ENCODE peak calls at places on chromosomes 11 and 22, in ten cellular contexts. I is endothelial cell; T is activated CD4-positive, CD25-positive, alpha-beta regulatory T cell treated with anti-CD3 and anti-CD28 coated beads, Interleukin-2, amount 50 U/mL, for 72 hours; B is heart left ventricle; Z is left colon; G is activated CD8-positive, alpha-beta memory T cell treated with anti-CD3 and anti-CD28 coated beads, Interleukin-2, amount 50 U/mL, for 48 hours; X is EH; C is ELF-1; S is activated CD4-positive, alpha-beta T cell treated with anti-CD3 and anti-CD28 coated beads, Interleukin-2, amount 50 U/mL, for 24 hours; P is HCT116. R is an unnamed sample.

GRCh38 chr11:83054001-83054400 is 17.7 kb downstream of the RAB30 start:
- DNase-seq in I (no peak), T (no peak), B (no peak), Z (no peak), G (no peak), X (no peak), C (no peak), S (no peak), P (no peak), R (no peak)

GRCh38 chr11:46200537-46201281 is 76.8 kb upstream of the CREB3L1 start:
- DNase-seq in I (no peak), T (no peak), B (no peak), Z (no peak), G (no peak), X (peak), C (no peak), S (no peak), P (no peak), R (no peak)

GRCh38 chr22:22558972-22559603 is at the start of gene PRAME:
- DNase-seq in I (peak), T (peak), B (no peak), Z (peak), G (peak), X (peak), C (peak), S (peak), P (peak), R (peak)

GRCh38 chr11:111526501-111526900 is 11.9 kb downstream of the HOATZ start:
- DNase-seq in I (no peak), T (no peak), B (no peak), Z (no peak), G (no peak), X (peak), C (no peak), S (no peak), P (no peak), R (no peak)

GRCh38 chr11:86459682-86460460 is 85.2 kb downstream of the CCDC81 start:
- DNase-seq in I (no peak), T (no peak), B (peak), Z (no peak), G (no peak), X (peak), C (peak), S (no peak), P (peak), R (peak)

GRCh38 chr11:114340311-114341131 is 44.3 kb downstream of the NNMT start:
- DNase-seq in I (peak), T (no peak), B (peak), Z (peak), G (no peak), X (peak), C (peak), S (no peak), P (peak), R (peak)

GRCh38 chr22:28299760-28300159 is 379.9 kb downstream of the TTC28 start:
- DNase-seq in I (no peak), T (no peak), B (peak), Z (no peak), G (no peak), X (no peak), C (peak), S (no peak), P (no peak), R (peak)

GRCh38 chr22:33803883-33804282 is 116.4 kb downstream of the LARGE1 start:
- DNase-seq in I (no peak), T (no peak), B (no peak), Z (no peak), G (no peak), X (no peak), C (no peak), S (no peak), P (no peak), R (no peak)

GRCh38 chr11:118715245-118715807 is 35.9 kb upstream of the TREH start:
- DNase-seq in I (no peak), T (no peak), B (no peak), Z (no peak), G (no peak), X (no peak), C (peak), S (no peak), P (no peak), R (no peak)

GRCh38 chr11:128862913-128863660 is 4.0 kb downstream of the KCNJ1 start:
- DNase-seq in I (no peak), T (no peak), B (no peak), Z (no peak), G (no peak), X (peak), C (no peak), S (no peak), P (no peak), R (no peak)

GRCh38 chr11:32643526-32643925 is 59.9 kb downstream of the EIF3M start:
- DNase-seq in I (no peak), T (no peak), B (no peak), Z (no peak), G (no peak), X (peak), C (no peak), S (no peak), P (no peak), R (no peak)

GRCh38 chr11:115488945-115489344 is 15.3 kb downstream of the CADM1 start:
- DNase-seq in I (no peak), T (no peak), B (no peak), Z (no peak), G (no peak), X (peak), C (no peak), S (no peak), P (no peak), R (no peak)

GRCh38 chr22:37054600-37055365 is 3.2 kb downstream of the KCTD17 start:
- DNase-seq in I (no peak), T (no peak), B (no peak), Z (peak), G (no peak), X (no peak), C (no peak), S (no peak), P (no peak), R (no peak)

GRCh38 chr11:3849297-3849874 is 6.1 kb upstream of the STIM1 start:
- DNase-seq in I (peak), T (peak), B (no peak), Z (no peak), G (no peak), X (peak), C (no peak), S (no peak), P (no peak), R (no peak)

GRCh38 chr11:120052196-120052775 is 85.6 kb downstream of the TRIM29 start:
- DNase-seq in I (no peak), T (no peak), B (no peak), Z (no peak), G (peak), X (no peak), C (no peak), S (no peak), P (no peak), R (no peak)

GRCh38 chr11:64284962-64285884 is at the start of gene GPR137:
- DNase-seq in I (peak), T (peak), B (peak), Z (peak), G (peak), X (peak), C (peak), S (peak), P (no peak), R (peak)

GRCh38 chr11:77379253-77379652 is 77.8 kb upstream of the GDPD4 start:
- DNase-seq in I (no peak), T (no peak), B (no peak), Z (no peak), G (no peak), X (peak), C (no peak), S (no peak), P (no peak), R (no peak)

GRCh38 chr22:26617251-26618199 is at the start of gene CRYBB1:
- DNase-seq in I (no peak), T (no peak), B (peak), Z (no peak), G (no peak), X (peak), C (no peak), S (no peak), P (no peak), R (no peak)

GRCh38 chr22:21714784-21715183 is 20.8 kb downstream of the YPEL1 start:
- DNase-seq in I (no peak), T (no peak), B (no peak), Z (no peak), G (no peak), X (peak), C (no peak), S (no peak), P (no peak), R (no peak)

GRCh38 chr11:8329961-8330361 is 66.3 kb upstream of the LMO1 start:
- DNase-seq in I (no peak), T (no peak), B (no peak), Z (no peak), G (no peak), X (no peak), C (no peak), S (no peak), P (no peak), R (no peak)

GRCh38 chr11:67272327-67273259 is 6.3 kb downstream of the GRK2 start:
- DNase-seq in I (no peak), T (no peak), B (peak), Z (no peak), G (no peak), X (no peak), C (no peak), S (no peak), P (no peak), R (peak)

GRCh38 chr11:70483077-70483861 is 84.9 kb downstream of the CTTN start:
- DNase-seq in I (peak), T (no peak), B (peak), Z (peak), G (no peak), X (peak), C (peak), S (no peak), P (peak), R (no peak)

GRCh38 chr11:30333405-30333804 is 10.5 kb downstream of the ARL14EP start:
- DNase-seq in I (no peak), T (no peak), B (no peak), Z (no peak), G (no peak), X (peak), C (no peak), S (no peak), P (no peak), R (no peak)

GRCh38 chr11:70478194-70478890 is 80.0 kb downstream of the CTTN start:
- DNase-seq in I (no peak), T (no peak), B (no peak), Z (no peak), G (no peak), X (no peak), C (no peak), S (no peak), P (no peak), R (peak)

GRCh38 chr11:93370260-93370659 is 39.7 kb downstream of the DEUP1 start:
- DNase-seq in I (no peak), T (no peak), B (no peak), Z (no peak), G (no peak), X (peak), C (no peak), S (no peak), P (no peak), R (no peak)

GRCh38 chr22:37775785-37776638 is 31.7 kb upstream of the GCAT start:
- DNase-seq in I (no peak), T (no peak), B (no peak), Z (no peak), G (no peak), X (peak), C (no peak), S (no peak), P (no peak), R (no peak)

GRCh38 chr11:20235164-20235563 is 74.9 kb upstream of the DBX1 start:
- DNase-seq in I (no peak), T (no peak), B (no peak), Z (no peak), G (no peak), X (no peak), C (no peak), S (no peak), P (no peak), R (no peak)

GRCh38 chr11:74269161-74269809 is 42.2 kb downstream of the P4HA3 start:
- DNase-seq in I (no peak), T (no peak), B (no peak), Z (no peak), G (no peak), X (no peak), C (no peak), S (no peak), P (no peak), R (no peak)

GRCh38 chr11:31826530-31827438 is 15.7 kb upstream of the PAX6 start:
- DNase-seq in I (peak), T (no peak), B (no peak), Z (no peak), G (no peak), X (no peak), C (peak), S (no peak), P (no peak), R (no peak)

GRCh38 chr11:125675196-125675595 is 5.5 kb downstream of the ACRV1 start:
- DNase-seq in I (no peak), T (no peak), B (no peak), Z (no peak), G (no peak), X (no peak), C (no peak), S (no peak), P (no peak), R (no peak)

GRCh38 chr11:33667819-33668467 is 32.7 kb downstream of the C11orf91 start:
- DNase-seq in I (no peak), T (no peak), B (no peak), Z (no peak), G (no peak), X (no peak), C (no peak), S (no peak), P (no peak), R (no peak)

GRCh38 chr22:48279465-48279765 is 1517.0 kb downstream of the TBC1D22A start:
- DNase-seq in I (no peak), T (no peak), B (no peak), Z (no peak), G (no peak), X (no peak), C (no peak), S (no peak), P (no peak), R (no peak)

GRCh38 chr11:27740362-27741024 is 40.2 kb upstream of the BDNF start:
- DNase-seq in I (no peak), T (no peak), B (no peak), Z (no peak), G (no peak), X (peak), C (peak), S (no peak), P (no peak), R (no peak)

GRCh38 chr11:97934572-97935208 is 1086.1 kb upstream of the CNTN5 start:
- DNase-seq in I (no peak), T (no peak), B (no peak), Z (no peak), G (no peak), X (no peak), C (no peak), S (no peak), P (no peak), R (no peak)

GRCh38 chr11:34570584-34570983 is 50.3 kb upstream of the EHF start:
- DNase-seq in I (no peak), T (no peak), B (no peak), Z (no peak), G (no peak), X (peak), C (no peak), S (no peak), P (no peak), R (no peak)

GRCh38 chr11:70268526-70268925 is 2.0 kb upstream of the PPFIA1 start:
- DNase-seq in I (no peak), T (no peak), B (no peak), Z (no peak), G (no peak), X (no peak), C (no peak), S (no peak), P (no peak), R (peak)

GRCh38 chr22:20571531-20572007 is 64.2 kb downstream of the MED15 start:
- DNase-seq in I (peak), T (peak), B (no peak), Z (peak), G (peak), X (peak), C (no peak), S (peak), P (no peak), R (no peak)

GRCh38 chr11:12285106-12285505 is 92.3 kb upstream of the PARVA start:
- DNase-seq in I (peak), T (no peak), B (no peak), Z (no peak), G (no peak), X (peak), C (no peak), S (no peak), P (no peak), R (no peak)

GRCh38 chr11:114285599-114285998 is 10.6 kb upstream of the NNMT start:
- DNase-seq in I (no peak), T (no peak), B (no peak), Z (no peak), G (no peak), X (peak), C (peak), S (no peak), P (no peak), R (no peak)

GRCh38 chr22:31822523-31822922 is 68.7 kb downstream of the DEPDC5 start:
- DNase-seq in I (no peak), T (no peak), B (no peak), Z (no peak), G (no peak), X (no peak), C (no peak), S (no peak), P (no peak), R (no peak)

R was measured in aorta.